ENCODE peak calls at places on chromosome X, in ten cellular contexts. C, E, X, D, H, R, V, O, G and I are unnamed samples.
A peak's percentile ranks its signal among the peaks of the same experiment; 100 is the strongest.

GRCh38 chrX:49919617-49920016 is 2.8 kb upstream of the CLCN5 start:
- DNase-seq in D (peak; percentile 13), V (no peak), R (peak; percentile 55), O (peak; percentile 84), X (no peak), H (peak; percentile 22), C (peak; percentile 8), G (peak; percentile 13), E (peak; percentile 46), I (peak; percentile 75)

GRCh38 chrX:13471269-13471668 is 98.1 kb upstream of the EGFL6 start:
- DNase-seq in C (no peak), O (no peak), V (no peak), E (no peak), D (no peak), H (no peak), G (no peak), R (no peak), X (no peak), I (no peak)

GRCh38 chrX:40108959-40109287 is 11.2 kb upstream of the BCOR start:
- DNase-seq in G (peak; percentile 55), O (peak; percentile 82), E (peak; percentile 76), R (peak; percentile 82), D (no peak), V (peak; percentile 70), C (peak; percentile 62), H (peak; percentile 84), X (no peak), I (peak; percentile 89)

GRCh38 chrX:65900850-65901844 is 138.7 kb downstream of the VSIG4 start:
- DNase-seq in R (no peak), E (no peak), O (no peak), C (no peak), V (no peak), X (no peak), G (no peak), H (no peak), D (no peak), I (no peak)

GRCh38 chrX:63471004-63471403 is 119.9 kb upstream of the SPIN4 start:
- DNase-seq in E (no peak), O (no peak), G (no peak), H (no peak), D (no peak), V (no peak), R (no peak), X (no peak), C (no peak), I (no peak)

GRCh38 chrX:70254063-70254400 is 6.0 kb downstream of the P2RY4 start:
- DNase-seq in E (no peak), R (no peak), C (no peak), D (no peak), O (no peak), G (no peak), H (no peak), V (no peak), X (no peak), I (no peak)

GRCh38 chrX:103063918-103064434 is at the start of gene BEX1:
- DNase-seq in V (peak; percentile 48), E (no peak), O (peak; percentile 48), H (peak; percentile 11), C (no peak), D (no peak), G (no peak), R (peak; percentile 37), X (no peak), I (peak; percentile 83)

GRCh38 chrX:41522681-41523080 is 75.5 kb downstream of the NYX start:
- DNase-seq in H (no peak), R (no peak), C (no peak), G (no peak), X (no peak), E (no peak), D (no peak), O (no peak), V (no peak), I (no peak)

GRCh38 chrX:75155454-75155829 is 641 bp downstream of the ABCB7 start:
- DNase-seq in O (no peak), H (no peak), R (no peak), G (no peak), E (peak; percentile 4), C (no peak), X (no peak), D (no peak), V (no peak), I (no peak)

GRCh38 chrX:7144126-7144525 is 3.4 kb upstream of the STS start:
- DNase-seq in E (no peak), H (no peak), D (no peak), G (no peak), X (no peak), R (no peak), C (no peak), V (no peak), O (no peak), I (no peak)

GRCh38 chrX:125398959-125399440 is 79.3 kb downstream of the TEX13C start:
- DNase-seq in D (no peak), C (no peak), G (no peak), R (no peak), H (no peak), E (no peak), X (no peak), V (no peak), O (no peak), I (no peak)

GRCh38 chrX:1390621-1391369 is 1.1 kb downstream of the SLC25A6 start:
- DNase-seq in R (peak; percentile 25), D (no peak), O (no peak), G (no peak), C (no peak), X (no peak), V (peak; percentile 43), E (no peak), H (peak; percentile 13), I (peak; percentile 8)

GRCh38 chrX:1393871-1394615 is 2.1 kb upstream of the SLC25A6 start:
- DNase-seq in O (no peak), D (no peak), V (no peak), H (no peak), X (no peak), G (no peak), C (no peak), R (peak; percentile 3), E (no peak), I (no peak)

GRCh38 chrX:1391707-1392375 is at the start of gene SLC25A6:
- DNase-seq in O (peak; percentile 99), V (peak; percentile 99), D (peak; percentile 97), G (peak; percentile 98), X (no peak), R (peak; percentile 99), H (peak; percentile 99), E (peak; percentile 95), C (peak; percentile 91), I (peak; percentile 98)

GRCh38 chrX:1391370-1391706 is 575 bp downstream of the SLC25A6 start:
- DNase-seq in O (no peak), C (peak; percentile 86), V (peak; percentile 15), X (no peak), E (no peak), R (no peak), H (no peak), G (no peak), D (no peak), I (no peak)

GRCh38 chrX:1392376-1393130 is 640 bp upstream of the SLC25A6 start:
- DNase-seq in C (peak; percentile 56), R (peak; percentile 65), V (peak; percentile 73), H (peak; percentile 78), D (peak; percentile 52), G (peak; percentile 60), X (no peak), E (peak; percentile 52), O (peak; percentile 78), I (peak; percentile 76)
- TF ChIP-seq POLR2A in C (no peak), R (no peak), V (peak; percentile 34), H (peak; percentile 50), D (peak; percentile 21), G (peak; percentile 13), X (no peak), E (no peak), O (peak; percentile 49), I (peak; percentile 35)

DNA sequence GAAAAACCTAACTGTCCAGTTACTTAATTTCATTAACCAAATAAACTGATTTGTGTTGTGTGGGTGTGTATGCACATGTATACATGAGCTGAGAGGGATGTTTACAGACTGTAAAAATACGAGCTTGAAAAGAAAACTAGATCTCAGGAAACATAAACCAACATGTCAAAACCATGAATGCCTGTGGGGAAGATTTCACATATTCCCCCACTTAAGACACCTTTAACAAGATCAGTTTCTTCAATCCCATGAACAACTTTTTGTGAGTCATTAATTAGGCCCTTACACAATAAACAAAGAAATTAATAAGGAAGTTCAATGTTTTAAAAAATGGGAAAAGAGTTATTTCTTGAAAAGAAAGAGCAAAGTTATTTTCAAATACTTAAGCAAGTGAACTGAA is 170.8 kb downstream of the ZNF674 start:
- DNase-seq in C (no peak), H (no peak), G (no peak), X (no peak), E (no peak), O (no peak), R (no peak), D (no peak), V (no peak), I (no peak)
- TF ChIP-seq POLR2A in C (no peak), H (no peak), G (no peak), X (no peak), E (no peak), O (no peak), R (no peak), D (no peak), V (no peak), I (no peak)

GRCh38 chrX:77910108-77910840 is at the start of gene ATP7A:
- DNase-seq in G (peak; percentile 85), D (peak; percentile 61), X (peak; percentile 37), H (peak; percentile 91), V (peak; percentile 83), R (peak; percentile 88), C (peak; percentile 95), E (peak; percentile 88), O (peak; percentile 87), I (peak; percentile 89)
- TF ChIP-seq POLR2A in G (no peak), D (peak; percentile 37), X (no peak), H (peak; percentile 77), V (no peak), R (no peak), C (peak; percentile 39), E (peak; percentile 76), O (no peak), I (peak; percentile 76)

GRCh38 chrX:68717663-68718442 is 70.4 kb downstream of the STARD8 start:
- DNase-seq in E (no peak), H (no peak), D (no peak), O (no peak), G (no peak), C (no peak), X (no peak), R (peak; percentile 13), V (no peak), I (no peak)

GRCh38 chrX:68718443-68718820 is 71.0 kb downstream of the STARD8 start:
- DNase-seq in V (no peak), R (peak; percentile 16), E (no peak), G (no peak), X (no peak), O (no peak), C (no peak), D (no peak), H (no peak), I (no peak)

GRCh38 chrX:68717196-68717595 is 69.7 kb downstream of the STARD8 start:
- DNase-seq in D (no peak), C (no peak), G (no peak), X (no peak), E (no peak), R (peak; percentile 11), V (no peak), O (no peak), H (no peak), I (peak; percentile 4)

GRCh38 chrX:68711845-68712244 is 64.4 kb downstream of the STARD8 start:
- DNase-seq in R (no peak), V (no peak), D (no peak), O (no peak), G (no peak), X (no peak), C (no peak), E (no peak), H (no peak), I (no peak)

GRCh38 chrX:68714856-68715255 is 67.4 kb downstream of the STARD8 start:
- DNase-seq in H (no peak), G (no peak), O (no peak), D (no peak), R (no peak), V (no peak), X (no peak), C (no peak), E (no peak), I (no peak)
- TF ChIP-seq POLR2A in H (no peak), G (no peak), O (no peak), D (no peak), R (no peak), V (no peak), X (no peak), C (no peak), E (no peak), I (no peak)